ENCODE peak calls at places on chromosomes 5 and 9, in six cellular contexts. One of them, this sample, is unnamed.

GRCh38 chr9:135480071-135480941 is 724 bp downstream of the PPP1R26 start:
- DNase-seq in sigmoid colon: no peak
- DNase-seq in EH: peak
- DNase-seq in T follicular helper cell: no peak
- DNase-seq in hepatic stellate cell: peak
- DNase-seq in WERI-Rb-1: peak
- DNase-seq in this sample: no peak

GRCh38 chr9:134625361-134626140 is 16.1 kb upstream of the COL5A1 start:
- DNase-seq in T follicular helper cell: no peak
- DNase-seq in EH: peak
- DNase-seq in hepatic stellate cell: no peak
- DNase-seq in sigmoid colon: no peak
- DNase-seq in WERI-Rb-1: peak
- DNase-seq in this sample: no peak

GRCh38 chr5:157004893-157005551 is 42.0 kb upstream of the TIMD4 start:
- DNase-seq in sigmoid colon: no peak
- DNase-seq in EH: peak
- DNase-seq in WERI-Rb-1: no peak
- DNase-seq in T follicular helper cell: no peak
- DNase-seq in hepatic stellate cell: no peak
- DNase-seq in this sample: no peak

GRCh38 chr5:80239680-80240367 is 16.0 kb downstream of the SERINC5 start:
- DNase-seq in sigmoid colon: no peak
- DNase-seq in hepatic stellate cell: peak
- DNase-seq in T follicular helper cell: no peak
- DNase-seq in EH: peak
- DNase-seq in WERI-Rb-1: no peak
- DNase-seq in this sample: no peak

GRCh38 chr5:98694902-98695301 is 78.6 kb upstream of the RGMB start:
- DNase-seq in hepatic stellate cell: no peak
- DNase-seq in WERI-Rb-1: no peak
- DNase-seq in EH: no peak
- DNase-seq in sigmoid colon: no peak
- DNase-seq in T follicular helper cell: no peak
- DNase-seq in this sample: no peak

GRCh38 chr5:29296548-29296947 is 1896.9 kb upstream of the CDH6 start:
- DNase-seq in WERI-Rb-1: no peak
- DNase-seq in hepatic stellate cell: no peak
- DNase-seq in T follicular helper cell: no peak
- DNase-seq in sigmoid colon: peak
- DNase-seq in EH: no peak
- DNase-seq in this sample: no peak

GRCh38 chr5:139296198-139296597 is 2.7 kb downstream of the MATR3 start:
- DNase-seq in hepatic stellate cell: no peak
- DNase-seq in T follicular helper cell: no peak
- DNase-seq in WERI-Rb-1: no peak
- DNase-seq in sigmoid colon: no peak
- DNase-seq in EH: no peak
- DNase-seq in this sample: no peak

GRCh38 chr9:84969084-84969483 is 299.6 kb downstream of the NTRK2 start:
- DNase-seq in EH: no peak
- DNase-seq in WERI-Rb-1: no peak
- DNase-seq in sigmoid colon: no peak
- DNase-seq in hepatic stellate cell: no peak
- DNase-seq in T follicular helper cell: no peak
- DNase-seq in this sample: peak

GRCh38 chr9:14321517-14322125 is 7.7 kb upstream of the NFIB start:
- DNase-seq in WERI-Rb-1: no peak
- DNase-seq in EH: no peak
- DNase-seq in hepatic stellate cell: no peak
- DNase-seq in sigmoid colon: no peak
- DNase-seq in T follicular helper cell: no peak
- DNase-seq in this sample: no peak

GRCh38 chr5:84729326-84729725 is 344.6 kb upstream of the EDIL3 start:
- DNase-seq in WERI-Rb-1: no peak
- DNase-seq in T follicular helper cell: no peak
- DNase-seq in hepatic stellate cell: no peak
- DNase-seq in sigmoid colon: no peak
- DNase-seq in EH: no peak
- DNase-seq in this sample: no peak

GRCh38 chr9:134136117-134136996 is 475 bp downstream of the WDR5 start:
- DNase-seq in T follicular helper cell: no peak
- DNase-seq in WERI-Rb-1: no peak
- DNase-seq in sigmoid colon: no peak
- DNase-seq in hepatic stellate cell: peak
- DNase-seq in EH: peak
- DNase-seq in this sample: no peak

GRCh38 chr9:21155501-21155900 is 11.0 kb downstream of the IFNA21 start:
- DNase-seq in T follicular helper cell: no peak
- DNase-seq in hepatic stellate cell: no peak
- DNase-seq in sigmoid colon: no peak
- DNase-seq in EH: peak
- DNase-seq in WERI-Rb-1: no peak
- DNase-seq in this sample: no peak

GRCh38 chr9:108351571-108351970 is 504.2 kb downstream of the ACTL7B start:
- DNase-seq in T follicular helper cell: no peak
- DNase-seq in hepatic stellate cell: no peak
- DNase-seq in WERI-Rb-1: no peak
- DNase-seq in EH: no peak
- DNase-seq in sigmoid colon: no peak
- DNase-seq in this sample: no peak

GRCh38 chr5:34676409-34676808 is 20.3 kb downstream of the RAI14 start:
- DNase-seq in sigmoid colon: no peak
- DNase-seq in WERI-Rb-1: no peak
- DNase-seq in T follicular helper cell: no peak
- DNase-seq in hepatic stellate cell: no peak
- DNase-seq in EH: peak
- DNase-seq in this sample: no peak

GRCh38 chr5:172350212-172351181 is 66.9 kb upstream of the UBTD2 start:
- DNase-seq in T follicular helper cell: no peak
- DNase-seq in sigmoid colon: no peak
- DNase-seq in hepatic stellate cell: no peak
- DNase-seq in WERI-Rb-1: peak
- DNase-seq in EH: no peak
- DNase-seq in this sample: no peak

GRCh38 chr5:84494453-84494852 is 109.8 kb upstream of the EDIL3 start:
- DNase-seq in EH: peak
- DNase-seq in sigmoid colon: no peak
- DNase-seq in T follicular helper cell: no peak
- DNase-seq in WERI-Rb-1: no peak
- DNase-seq in hepatic stellate cell: peak
- DNase-seq in this sample: no peak

GRCh38 chr5:26813235-26813634 is 225.2 kb downstream of the CDH9 start:
- DNase-seq in T follicular helper cell: no peak
- DNase-seq in hepatic stellate cell: no peak
- DNase-seq in sigmoid colon: no peak
- DNase-seq in WERI-Rb-1: no peak
- DNase-seq in EH: no peak
- DNase-seq in this sample: no peak

GRCh38 chr5:150317048-150318003 is 14.6 kb upstream of the ARSI start:
- DNase-seq in WERI-Rb-1: no peak
- DNase-seq in T follicular helper cell: no peak
- DNase-seq in sigmoid colon: no peak
- DNase-seq in hepatic stellate cell: peak
- DNase-seq in EH: peak
- DNase-seq in this sample: no peak

GRCh38 chr9:78130004-78130403 is 98.4 kb upstream of the GNAQ start:
- DNase-seq in EH: peak
- DNase-seq in WERI-Rb-1: peak
- DNase-seq in hepatic stellate cell: no peak
- DNase-seq in sigmoid colon: no peak
- DNase-seq in T follicular helper cell: no peak
- DNase-seq in this sample: no peak

GRCh38 chr9:137457406-137458193 is 1.5 kb downstream of the NSMF start:
- DNase-seq in WERI-Rb-1: no peak
- DNase-seq in hepatic stellate cell: no peak
- DNase-seq in T follicular helper cell: no peak
- DNase-seq in EH: no peak
- DNase-seq in sigmoid colon: no peak
- DNase-seq in this sample: no peak

GRCh38 chr9:81687521-81688261 is 1.7 kb downstream of the TLE1 start:
- DNase-seq in hepatic stellate cell: no peak
- DNase-seq in EH: no peak
- DNase-seq in T follicular helper cell: no peak
- DNase-seq in WERI-Rb-1: peak
- DNase-seq in sigmoid colon: peak
- DNase-seq in this sample: no peak

GRCh38 chr9:133119039-133119438 is 2.0 kb downstream of the RALGDS start:
- DNase-seq in WERI-Rb-1: no peak
- DNase-seq in EH: peak
- DNase-seq in hepatic stellate cell: no peak
- DNase-seq in sigmoid colon: peak
- DNase-seq in T follicular helper cell: no peak
- DNase-seq in this sample: no peak

GRCh38 chr5:16456103-16456832 is 9.3 kb downstream of the ZNF622 start:
- DNase-seq in WERI-Rb-1: no peak
- DNase-seq in sigmoid colon: no peak
- DNase-seq in hepatic stellate cell: peak
- DNase-seq in EH: peak
- DNase-seq in T follicular helper cell: no peak
- DNase-seq in this sample: peak

GRCh38 chr5:8034852-8035251 is 165.9 kb downstream of the MTRR start:
- DNase-seq in EH: no peak
- DNase-seq in sigmoid colon: no peak
- DNase-seq in hepatic stellate cell: no peak
- DNase-seq in T follicular helper cell: no peak
- DNase-seq in WERI-Rb-1: no peak
- DNase-seq in this sample: no peak

GRCh38 chr5:66558562-66558961 is 37.6 kb upstream of the MAST4 start:
- DNase-seq in T follicular helper cell: no peak
- DNase-seq in EH: no peak
- DNase-seq in sigmoid colon: no peak
- DNase-seq in WERI-Rb-1: no peak
- DNase-seq in hepatic stellate cell: no peak
- DNase-seq in this sample: peak

GRCh38 chr9:127898433-127899199 is 787 bp downstream of the ST6GALNAC6 start:
- DNase-seq in T follicular helper cell: no peak
- DNase-seq in hepatic stellate cell: peak
- DNase-seq in EH: peak
- DNase-seq in sigmoid colon: peak
- DNase-seq in WERI-Rb-1: no peak
- DNase-seq in this sample: no peak